ENCODE peak calls at places on chromosomes 11 and 22, in eight cellular contexts. B is epithelial cell of esophagus, H is mucosa of descending colon, Z is kidney, D is heart right ventricle, J is esophagus muscularis mucosa, F is lower leg skin, I is GM23338. E is an unnamed sample.

GRCh38 chr22:36922097-36922608 is 8.7 kb downstream of the CSF2RB start:
- DNase-seq in F (peak; percentile 78), B (peak; percentile 42), J (no peak), D (no peak), I (peak; percentile 52), H (peak; percentile 43), Z (peak; percentile 61), E (no peak)

GRCh38 chr11:17401841-17402240 is 13.4 kb upstream of the KCNJ11 start:
- DNase-seq in D (no peak), I (no peak), Z (no peak), J (no peak), B (no peak), F (no peak), H (no peak), E (no peak)

GRCh38 chr22:20946080-20946986 is 20.7 kb upstream of the AIFM3 start:
- DNase-seq in J (no peak), H (no peak), I (no peak), Z (no peak), F (no peak), D (no peak), B (peak; percentile 57), E (no peak)

GRCh38 chr11:11895672-11896071 is 53.9 kb downstream of the USP47 start:
- DNase-seq in B (peak; percentile 5), F (no peak), Z (no peak), H (no peak), D (no peak), J (no peak), I (no peak), E (no peak)

GRCh38 chr11:2317354-2318050 is 15.7 kb downstream of the TSPAN32 start:
- DNase-seq in F (peak; percentile 76), H (no peak), D (no peak), B (no peak), I (no peak), J (no peak), Z (peak; percentile 53), E (peak; percentile 42)

GRCh38 chr11:78532991-78533861 is 41.4 kb downstream of the NARS2 start:
- DNase-seq in B (no peak), H (no peak), D (no peak), Z (no peak), F (no peak), I (no peak), J (no peak), E (no peak)

GRCh38 chr22:18731075-18731666 is 119.5 kb upstream of the RIMBP3 start:
- DNase-seq in J (no peak), H (no peak), F (no peak), B (no peak), D (no peak), I (no peak), Z (no peak), E (no peak)

GRCh38 chr11:72821221-72821919 is 7.2 kb downstream of the ATG16L2 start:
- DNase-seq in I (peak; percentile 54), Z (no peak), H (peak; percentile 72), D (no peak), B (peak; percentile 33), J (no peak), F (peak; percentile 87), E (no peak)

GRCh38 chr11:45578286-45578685 is 87.1 kb downstream of the CHST1 start:
- DNase-seq in I (no peak), F (no peak), Z (no peak), B (no peak), H (no peak), J (no peak), D (no peak), E (no peak)

GRCh38 chr11:2804701-2805387 is 80.7 kb downstream of the CDKN1C start:
- DNase-seq in B (no peak), F (peak; percentile 85), I (no peak), Z (peak; percentile 74), D (no peak), H (peak; percentile 27), J (no peak), E (peak; percentile 51)

GRCh38 chr11:79414644-79415317 is 26.0 kb downstream of the TENM4 start:
- DNase-seq in D (no peak), Z (peak; percentile 51), J (no peak), B (peak; percentile 67), H (no peak), F (no peak), I (no peak), E (peak; percentile 29)

GRCh38 chr11:47285969-47286770 is 16.2 kb downstream of the MADD start:
- DNase-seq in D (no peak), F (peak; percentile 29), Z (no peak), H (no peak), I (no peak), B (no peak), J (no peak), E (no peak)

GRCh38 chr11:84498016-84498415 is 1129.1 kb downstream of the DLG2 start:
- DNase-seq in H (no peak), B (no peak), F (no peak), D (peak; percentile 6), I (no peak), J (no peak), Z (peak; percentile 60), E (no peak)

GRCh38 chr11:335779-336665 is 15.4 kb upstream of the IFITM3 start:
- DNase-seq in Z (peak; percentile 90), J (no peak), H (no peak), D (peak; percentile 73), B (no peak), I (no peak), F (no peak), E (no peak)

GRCh38 chr22:46549565-46549840 is 12.1 kb upstream of the CELSR1 start:
- DNase-seq in H (no peak), F (no peak), B (no peak), Z (no peak), J (no peak), I (no peak), D (no peak), E (peak; percentile 27)

GRCh38 chr22:30582051-30582450 is 7.6 kb upstream of the GAL3ST1 start:
- DNase-seq in J (no peak), H (no peak), I (no peak), B (no peak), Z (no peak), F (no peak), D (no peak), E (no peak)

GRCh38 chr11:117560786-117561530 is 233.3 kb downstream of the CEP164 start:
- DNase-seq in F (no peak), Z (no peak), D (no peak), J (no peak), B (no peak), I (no peak), H (peak; percentile 18), E (no peak)

DNA sequence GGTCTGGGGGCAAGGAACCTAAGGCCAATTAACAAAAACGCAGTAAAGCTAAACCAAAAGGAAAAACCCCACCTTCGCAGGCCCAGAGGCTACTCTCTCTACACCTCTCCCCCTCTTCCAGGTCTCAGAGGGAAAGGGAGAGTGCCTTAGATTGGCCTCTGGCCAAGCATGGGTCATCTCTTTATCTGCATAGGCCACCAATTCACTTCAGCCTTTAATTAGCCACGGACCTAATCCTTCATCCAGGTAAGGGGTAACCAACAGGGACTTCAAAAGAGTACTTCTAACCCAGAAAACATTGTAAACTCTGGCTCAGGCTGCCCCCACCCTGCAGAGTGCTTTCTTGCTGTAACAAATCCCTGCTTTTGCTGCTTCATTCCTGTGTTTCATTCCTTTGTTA is 9.4 kb downstream of the VSTM5 start:
- DNase-seq in J (no peak), Z (no peak), D (no peak), H (no peak), I (no peak), B (no peak), F (no peak), E (no peak)
- H3K4me3 ChIP-seq in J (no peak overlapping the region), Z (no peak overlapping the region), D (no peak overlapping the region), H (no peak overlapping the region), I (no peak overlapping the region), B (no peak overlapping the region), F (no peak overlapping the region), E (no peak overlapping the region)

DNA sequence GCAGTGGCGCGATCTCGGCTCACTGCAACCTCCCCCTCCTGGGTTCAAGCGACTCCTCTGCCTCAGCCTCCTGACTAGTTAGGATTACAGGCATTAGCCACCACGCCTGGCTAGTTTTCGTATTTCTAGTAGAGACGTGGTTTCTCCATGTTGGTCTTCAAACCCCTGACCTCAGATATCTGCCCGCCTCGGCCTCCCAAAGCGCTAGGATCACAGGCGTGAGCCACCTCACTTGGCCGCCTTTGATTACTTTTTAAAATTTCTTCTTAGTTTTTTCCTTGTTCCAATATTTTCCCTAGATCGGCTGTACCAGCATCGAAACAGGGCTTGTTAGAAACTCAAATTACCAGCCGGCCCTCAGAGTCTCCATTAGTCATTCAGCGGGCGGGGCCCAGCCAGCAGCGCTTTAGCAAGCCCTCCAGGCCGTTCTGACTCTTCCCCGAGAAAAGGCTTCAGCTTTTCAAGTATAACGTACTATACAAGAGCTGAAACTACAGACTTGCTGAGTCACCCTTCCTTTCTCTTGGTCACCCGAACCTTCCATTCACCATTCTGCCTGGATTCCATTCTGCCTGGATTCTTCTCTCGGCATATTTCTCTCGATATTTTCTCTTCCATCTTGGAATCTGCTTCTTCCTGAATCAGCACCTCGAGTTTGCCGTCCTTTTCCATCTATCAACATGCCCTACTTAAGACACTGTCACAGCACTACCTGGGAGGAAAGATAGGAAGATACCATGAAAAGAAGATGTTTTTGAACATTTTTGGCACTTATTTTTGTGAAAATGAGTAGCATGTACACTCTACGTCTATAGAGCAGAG is 6.7 kb upstream of the CAPRIN1 start:
- DNase-seq in B (peak; percentile 97), J (no peak), F (peak; percentile 31), D (no peak), Z (no peak), I (peak; percentile 77), H (no peak), E (no peak)
- H3K4me3 ChIP-seq in B (no peak overlapping the region), J (no peak overlapping the region), F (no peak overlapping the region), D (no peak overlapping the region), Z (no peak overlapping the region), I (no peak overlapping the region), H (no peak overlapping the region), E (no peak overlapping the region)

DNA sequence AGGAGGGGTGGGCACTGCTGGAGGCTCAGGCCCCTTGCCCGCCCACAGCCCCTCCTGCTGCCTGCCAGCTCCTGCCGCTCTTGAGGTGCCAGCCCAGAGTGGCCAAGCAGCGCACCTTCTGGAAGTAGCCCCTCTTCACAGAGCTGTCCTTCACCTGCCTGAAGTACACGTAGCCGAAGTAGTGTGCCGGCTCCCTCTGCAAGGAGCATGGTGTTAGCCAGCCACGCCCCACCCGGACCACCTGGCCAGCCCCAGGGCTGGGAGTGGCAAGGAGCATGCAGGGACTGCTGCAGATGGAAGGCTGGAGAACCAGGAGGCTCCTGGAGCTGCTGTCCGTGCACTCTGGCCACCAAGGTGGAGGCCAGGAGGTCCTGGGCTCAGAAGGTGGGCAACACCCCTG is 9.6 kb downstream of the DENND6B start:
- DNase-seq in D (no peak), F (no peak), J (no peak), I (no peak), Z (peak; percentile 61), H (peak; percentile 46), B (no peak), E (no peak)
- H3K4me3 ChIP-seq in D (no peak overlapping the region), F (no peak overlapping the region), J (no peak overlapping the region), I (no peak overlapping the region), Z (no peak overlapping the region), H (no peak overlapping the region), B (no peak overlapping the region), E (no peak overlapping the region)

DNA sequence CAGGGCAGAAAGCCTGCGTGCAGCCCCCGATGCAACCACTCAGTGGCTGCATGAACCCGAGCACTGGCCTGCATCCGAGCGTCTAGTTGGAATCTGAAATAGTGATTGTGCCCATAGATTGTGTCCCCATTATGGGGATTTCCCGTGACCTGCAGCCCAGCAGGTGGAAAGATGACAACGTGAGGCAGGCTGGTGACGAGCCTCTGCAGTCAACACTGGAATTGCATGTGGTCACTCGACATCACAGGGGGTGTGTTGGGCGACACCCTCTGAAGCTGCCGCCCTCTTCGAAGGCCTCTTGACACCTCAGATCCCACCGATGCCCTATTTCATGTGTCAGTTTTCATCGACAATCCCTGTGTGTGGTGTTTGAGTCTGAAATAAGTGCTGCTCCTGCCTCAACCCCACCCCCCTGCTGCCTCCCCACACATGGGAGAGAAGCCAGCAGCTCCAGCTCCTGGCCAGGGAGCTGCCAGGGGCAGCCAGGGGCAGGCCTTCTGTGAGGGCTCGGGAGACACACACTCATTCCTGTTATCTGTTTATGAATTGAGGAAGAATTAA is 172.0 kb upstream of the B3GAT1 start:
- DNase-seq in Z (no peak), I (no peak), J (peak; percentile 87), H (no peak), B (no peak), F (no peak), D (no peak), E (no peak)
- H3K4me3 ChIP-seq in Z (no peak overlapping the region), I (no peak overlapping the region), J (no peak overlapping the region), H (no peak overlapping the region), B (no peak overlapping the region), F (no peak overlapping the region), D (no peak overlapping the region), E (no peak overlapping the region)